ENCODE peak calls at places on chromosome 2, in nine cellular contexts. One of them, this sample, is unnamed.

GRCh38 chr2:38248707-38249106 is 128.4 kb downstream of the ATL2 start:
- DNase-seq in H9: no peak
- DNase-seq in spleen: no peak
- DNase-seq in endodermal cell: no peak
- DNase-seq in B cell: no peak
- DNase-seq in CD8-positive, alpha-beta T cell: no peak
- DNase-seq in adrenal gland: no peak
- DNase-seq in HL-60: no peak
- DNase-seq in epithelial cell of proximal tubule: no peak
- DNase-seq in this sample: no peak

GRCh38 chr2:120847700-120848321 is 112.1 kb downstream of the GLI2 start:
- DNase-seq in H9: no peak
- DNase-seq in spleen: peak; percentile 58
- DNase-seq in endodermal cell: no peak
- DNase-seq in B cell: no peak
- DNase-seq in CD8-positive, alpha-beta T cell: no peak
- DNase-seq in adrenal gland: peak; percentile 44
- DNase-seq in HL-60: no peak
- DNase-seq in epithelial cell of proximal tubule: no peak
- DNase-seq in this sample: peak; percentile 81

GRCh38 chr2:120253021-120253882 is 600 bp downstream of the RALB start:
- DNase-seq in H9: peak; percentile 71
- DNase-seq in spleen: peak; percentile 97
- DNase-seq in endodermal cell: peak; percentile 85
- DNase-seq in B cell: no peak
- DNase-seq in CD8-positive, alpha-beta T cell: peak; percentile 62
- DNase-seq in adrenal gland: peak; percentile 90
- DNase-seq in HL-60: peak; percentile 85
- DNase-seq in epithelial cell of proximal tubule: no peak
- DNase-seq in this sample: no peak

GRCh38 chr2:231132126-231132525 is 7.3 kb upstream of the HTR2B start:
- DNase-seq in H9: no peak
- DNase-seq in spleen: no peak
- DNase-seq in endodermal cell: no peak
- DNase-seq in B cell: no peak
- DNase-seq in CD8-positive, alpha-beta T cell: no peak
- DNase-seq in adrenal gland: no peak
- DNase-seq in HL-60: no peak
- DNase-seq in epithelial cell of proximal tubule: no peak
- DNase-seq in this sample: no peak

GRCh38 chr2:86482034-86482433 is 40.9 kb downstream of the KDM3A start:
- DNase-seq in H9: no peak
- DNase-seq in spleen: no peak
- DNase-seq in endodermal cell: no peak
- DNase-seq in B cell: no peak
- DNase-seq in CD8-positive, alpha-beta T cell: no peak
- DNase-seq in adrenal gland: no peak
- DNase-seq in HL-60: no peak
- DNase-seq in epithelial cell of proximal tubule: no peak
- DNase-seq in this sample: no peak

GRCh38 chr2:145198555-145198954 is 678.6 kb upstream of the ZEB2 start:
- DNase-seq in H9: no peak
- DNase-seq in spleen: no peak
- DNase-seq in endodermal cell: no peak
- DNase-seq in B cell: no peak
- DNase-seq in CD8-positive, alpha-beta T cell: no peak
- DNase-seq in adrenal gland: no peak
- DNase-seq in HL-60: no peak
- DNase-seq in epithelial cell of proximal tubule: no peak
- DNase-seq in this sample: no peak

GRCh38 chr2:190354003-190354690 is 10.8 kb downstream of the INPP1 start:
- DNase-seq in H9: no peak
- DNase-seq in spleen: no peak
- DNase-seq in endodermal cell: peak; percentile 45
- DNase-seq in B cell: no peak
- DNase-seq in CD8-positive, alpha-beta T cell: no peak
- DNase-seq in adrenal gland: no peak
- DNase-seq in HL-60: no peak
- DNase-seq in epithelial cell of proximal tubule: no peak
- DNase-seq in this sample: no peak

GRCh38 chr2:143435112-143435511 is 305.9 kb downstream of the ARHGAP15 start:
- DNase-seq in H9: no peak
- DNase-seq in spleen: no peak
- DNase-seq in endodermal cell: no peak
- DNase-seq in B cell: no peak
- DNase-seq in CD8-positive, alpha-beta T cell: no peak
- DNase-seq in adrenal gland: no peak
- DNase-seq in HL-60: no peak
- DNase-seq in epithelial cell of proximal tubule: no peak
- DNase-seq in this sample: no peak

GRCh38 chr2:31267437-31268120 is 33.6 kb downstream of the EHD3 start:
- DNase-seq in H9: no peak
- DNase-seq in spleen: no peak
- DNase-seq in endodermal cell: no peak
- DNase-seq in B cell: no peak
- DNase-seq in CD8-positive, alpha-beta T cell: no peak
- DNase-seq in adrenal gland: no peak
- DNase-seq in HL-60: no peak
- DNase-seq in epithelial cell of proximal tubule: no peak
- DNase-seq in this sample: no peak

GRCh38 chr2:31270136-31270535 is 36.2 kb downstream of the EHD3 start:
- DNase-seq in H9: no peak
- DNase-seq in spleen: no peak
- DNase-seq in endodermal cell: no peak
- DNase-seq in B cell: no peak
- DNase-seq in CD8-positive, alpha-beta T cell: no peak
- DNase-seq in adrenal gland: no peak
- DNase-seq in HL-60: no peak
- DNase-seq in epithelial cell of proximal tubule: peak; percentile 52
- DNase-seq in this sample: no peak

GRCh38 chr2:31269087-31269486 is 35.1 kb downstream of the EHD3 start:
- DNase-seq in H9: no peak
- DNase-seq in spleen: no peak
- DNase-seq in endodermal cell: no peak
- DNase-seq in B cell: no peak
- DNase-seq in CD8-positive, alpha-beta T cell: no peak
- DNase-seq in adrenal gland: no peak
- DNase-seq in HL-60: no peak
- DNase-seq in epithelial cell of proximal tubule: no peak
- DNase-seq in this sample: no peak

GRCh38 chr2:31266804-31267203 is 32.9 kb downstream of the EHD3 start:
- DNase-seq in H9: no peak
- DNase-seq in spleen: no peak
- DNase-seq in endodermal cell: no peak
- DNase-seq in B cell: no peak
- DNase-seq in CD8-positive, alpha-beta T cell: no peak
- DNase-seq in adrenal gland: no peak
- DNase-seq in HL-60: no peak
- DNase-seq in epithelial cell of proximal tubule: no peak
- DNase-seq in this sample: no peak

GRCh38 chr2:31268344-31268743 is 34.4 kb downstream of the EHD3 start:
- DNase-seq in H9: peak; percentile 48
- DNase-seq in spleen: no peak
- DNase-seq in endodermal cell: peak; percentile 77
- DNase-seq in B cell: no peak
- DNase-seq in CD8-positive, alpha-beta T cell: no peak
- DNase-seq in adrenal gland: no peak
- DNase-seq in HL-60: no peak
- DNase-seq in epithelial cell of proximal tubule: no peak
- DNase-seq in this sample: no peak
- TF ChIP-seq CTCF in H9: peak; percentile 42
- TF ChIP-seq CTCF in spleen: no peak
- TF ChIP-seq CTCF in endodermal cell: peak; percentile 70
- TF ChIP-seq CTCF in B cell: no peak
- TF ChIP-seq CTCF in CD8-positive, alpha-beta T cell: no peak
- TF ChIP-seq CTCF in adrenal gland: no peak
- TF ChIP-seq CTCF in HL-60: no peak
- TF ChIP-seq CTCF in epithelial cell of proximal tubule: peak; percentile 15
- TF ChIP-seq CTCF in this sample: no peak

GRCh38 chr2:196759378-196759706 is 40.1 kb downstream of the GTF3C3 start:
- DNase-seq in H9: no peak
- DNase-seq in spleen: no peak
- DNase-seq in endodermal cell: no peak
- DNase-seq in B cell: no peak
- DNase-seq in CD8-positive, alpha-beta T cell: no peak
- DNase-seq in adrenal gland: no peak
- DNase-seq in HL-60: no peak
- DNase-seq in epithelial cell of proximal tubule: no peak
- DNase-seq in this sample: no peak

DNA sequence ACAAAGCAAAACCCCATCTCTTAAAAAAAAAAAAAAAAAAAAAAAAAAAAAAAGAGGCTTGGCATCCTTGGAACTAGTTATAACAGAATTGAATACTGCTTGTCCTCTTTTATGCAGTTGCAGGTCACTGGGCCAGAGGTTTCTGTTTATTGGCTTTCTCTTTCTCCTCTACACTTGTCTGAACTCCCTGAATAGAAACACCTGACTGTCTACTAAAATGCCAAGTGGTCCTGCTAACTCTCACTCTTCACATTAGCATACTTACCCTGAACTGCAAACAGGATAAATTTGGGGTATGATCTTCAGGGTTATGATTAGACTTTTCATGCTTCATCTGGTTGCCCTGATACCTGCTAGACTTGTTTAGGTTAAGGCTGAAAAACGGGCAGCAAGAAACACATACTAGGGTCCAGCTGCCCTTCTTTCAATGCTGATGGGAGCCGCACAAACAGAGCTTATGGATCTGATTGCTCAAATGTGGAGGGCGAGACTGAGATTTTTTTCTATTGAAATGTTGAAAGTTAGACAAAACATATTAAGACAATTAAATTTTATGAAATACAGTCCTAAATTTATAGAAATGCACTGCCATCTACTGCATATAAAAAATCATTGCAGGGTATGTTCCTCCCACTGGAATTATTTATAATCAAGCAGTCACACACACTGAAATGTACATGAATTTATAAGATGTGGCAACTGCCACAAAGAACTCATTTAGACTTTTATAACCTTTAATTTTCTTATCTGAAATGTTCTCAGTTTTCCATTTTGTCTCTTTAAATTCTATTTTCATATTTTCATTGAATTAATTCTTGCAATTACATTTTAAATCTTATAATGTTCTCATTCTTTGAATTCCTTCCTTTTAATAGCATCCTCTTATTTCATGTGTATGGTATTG is 40.8 kb downstream of the GTF3C3 start:
- DNase-seq in H9: no peak
- DNase-seq in spleen: no peak
- DNase-seq in endodermal cell: no peak
- DNase-seq in B cell: no peak
- DNase-seq in CD8-positive, alpha-beta T cell: no peak
- DNase-seq in adrenal gland: no peak
- DNase-seq in HL-60: no peak
- DNase-seq in epithelial cell of proximal tubule: no peak
- DNase-seq in this sample: no peak
- TF ChIP-seq CTCF in H9: peak; percentile 40
- TF ChIP-seq CTCF in spleen: no peak
- TF ChIP-seq CTCF in endodermal cell: peak; percentile 57
- TF ChIP-seq CTCF in B cell: peak; percentile 24
- TF ChIP-seq CTCF in CD8-positive, alpha-beta T cell: no peak
- TF ChIP-seq CTCF in adrenal gland: peak; percentile 26
- TF ChIP-seq CTCF in HL-60: no peak
- TF ChIP-seq CTCF in epithelial cell of proximal tubule: peak; percentile 40
- TF ChIP-seq CTCF in this sample: peak; percentile 89

GRCh38 chr2:127528487-127528886 is 2.2 kb upstream of the IWS1 start:
- DNase-seq in H9: no peak
- DNase-seq in spleen: no peak
- DNase-seq in endodermal cell: peak; percentile 71
- DNase-seq in B cell: no peak
- DNase-seq in CD8-positive, alpha-beta T cell: no peak
- DNase-seq in adrenal gland: no peak
- DNase-seq in HL-60: no peak
- DNase-seq in epithelial cell of proximal tubule: no peak
- DNase-seq in this sample: no peak

GRCh38 chr2:127526142-127526939 is at the start of gene IWS1:
- DNase-seq in H9: peak; percentile 96
- DNase-seq in spleen: peak; percentile 97
- DNase-seq in endodermal cell: peak; percentile 98
- DNase-seq in B cell: peak; percentile 92
- DNase-seq in CD8-positive, alpha-beta T cell: peak; percentile 92
- DNase-seq in adrenal gland: peak; percentile 97
- DNase-seq in HL-60: peak; percentile 96
- DNase-seq in epithelial cell of proximal tubule: peak; percentile 81
- DNase-seq in this sample: peak; percentile 98

GRCh38 chr2:127530245-127531132 is 4.2 kb upstream of the IWS1 start:
- DNase-seq in H9: no peak
- DNase-seq in spleen: no peak
- DNase-seq in endodermal cell: no peak
- DNase-seq in B cell: no peak
- DNase-seq in CD8-positive, alpha-beta T cell: no peak
- DNase-seq in adrenal gland: no peak
- DNase-seq in HL-60: no peak
- DNase-seq in epithelial cell of proximal tubule: no peak
- DNase-seq in this sample: no peak

GRCh38 chr2:127525692-127526141 is 572 bp downstream of the IWS1 start:
- DNase-seq in H9: no peak
- DNase-seq in spleen: no peak
- DNase-seq in endodermal cell: peak; percentile 71
- DNase-seq in B cell: no peak
- DNase-seq in CD8-positive, alpha-beta T cell: peak; percentile 50
- DNase-seq in adrenal gland: peak; percentile 38
- DNase-seq in HL-60: peak; percentile 63
- DNase-seq in epithelial cell of proximal tubule: peak; percentile 22
- DNase-seq in this sample: no peak

DNA sequence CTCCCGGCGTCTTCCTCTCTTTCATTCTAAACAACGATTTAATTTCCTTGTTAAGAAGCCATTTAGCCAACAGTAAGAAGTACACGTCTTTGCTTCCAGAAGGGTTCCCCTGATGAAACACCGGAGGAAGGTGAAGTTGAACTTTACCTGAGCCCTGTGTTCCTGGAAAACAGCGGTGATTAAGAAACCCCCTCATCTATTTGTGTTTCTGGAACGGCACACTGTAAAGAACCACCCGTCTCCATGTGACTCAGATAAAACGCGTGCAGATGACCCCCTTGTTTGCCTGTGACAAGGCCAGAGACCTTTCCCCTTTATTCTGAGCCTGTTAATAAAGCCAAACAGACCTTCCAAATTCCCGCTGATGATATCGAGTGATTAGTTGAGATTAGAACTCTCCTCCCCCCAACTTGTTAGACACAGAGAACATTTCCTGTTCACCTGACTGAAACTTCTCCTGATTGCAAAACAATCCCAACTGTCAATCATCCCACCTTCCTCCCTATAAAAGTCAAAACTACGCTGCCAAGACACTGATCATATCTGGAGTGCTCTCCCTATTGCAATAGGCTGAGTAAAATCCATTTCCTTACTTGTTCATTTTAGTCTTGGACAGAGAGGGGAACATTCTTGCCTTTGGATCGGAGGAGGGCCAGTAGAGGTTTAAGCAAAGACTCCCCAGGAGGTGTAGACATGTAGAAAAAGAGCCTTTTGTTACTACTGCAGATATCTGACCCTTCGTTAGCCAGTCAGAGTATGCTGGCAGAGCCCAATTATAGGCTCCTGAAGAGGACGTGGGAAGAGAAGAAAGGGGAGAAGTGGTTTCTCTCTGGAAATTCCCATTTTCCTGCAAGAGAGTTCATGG is 883 bp upstream of the IWS1 start:
- DNase-seq in H9: no peak
- DNase-seq in spleen: no peak
- DNase-seq in endodermal cell: peak; percentile 61
- DNase-seq in B cell: no peak
- DNase-seq in CD8-positive, alpha-beta T cell: no peak
- DNase-seq in adrenal gland: no peak
- DNase-seq in HL-60: no peak
- DNase-seq in epithelial cell of proximal tubule: no peak
- DNase-seq in this sample: no peak
- TF ChIP-seq CTCF in H9: no peak
- TF ChIP-seq CTCF in spleen: no peak
- TF ChIP-seq CTCF in endodermal cell: no peak
- TF ChIP-seq CTCF in B cell: no peak
- TF ChIP-seq CTCF in CD8-positive, alpha-beta T cell: no peak
- TF ChIP-seq CTCF in adrenal gland: no peak
- TF ChIP-seq CTCF in HL-60: no peak
- TF ChIP-seq CTCF in epithelial cell of proximal tubule: no peak
- TF ChIP-seq CTCF in this sample: peak; percentile 47

GRCh38 chr2:27050281-27050995 is 1.0 kb upstream of the AGBL5 start:
- DNase-seq in H9: peak; percentile 95
- DNase-seq in spleen: peak; percentile 93
- DNase-seq in endodermal cell: peak; percentile 99
- DNase-seq in B cell: peak; percentile 84
- DNase-seq in CD8-positive, alpha-beta T cell: peak; percentile 97
- DNase-seq in adrenal gland: peak; percentile 90
- DNase-seq in HL-60: peak; percentile 89
- DNase-seq in epithelial cell of proximal tubule: no peak
- DNase-seq in this sample: no peak
- TF ChIP-seq CTCF in H9: peak; percentile 54
- TF ChIP-seq CTCF in spleen: peak; percentile 62
- TF ChIP-seq CTCF in endodermal cell: peak; percentile 66
- TF ChIP-seq CTCF in B cell: peak; percentile 50
- TF ChIP-seq CTCF in CD8-positive, alpha-beta T cell: peak; percentile 28
- TF ChIP-seq CTCF in adrenal gland: peak; percentile 70
- TF ChIP-seq CTCF in HL-60: no peak
- TF ChIP-seq CTCF in epithelial cell of proximal tubule: peak; percentile 37
- TF ChIP-seq CTCF in this sample: peak; percentile 73

This sample was measured in chondrocyte.